ENCODE peak calls at places on chromosomes 13 and 19, in five cellular contexts. One of them, this sample, is unnamed.

GRCh38 chr13:97630725-97631124 is 196.8 kb downstream of the RAP2A start:
- ATAC-seq in natural killer cell: no peak
- ATAC-seq in effector memory CD8-positive, alpha-beta T cell: no peak
- ATAC-seq in Right ventricle myocardium inferior: no peak
- ATAC-seq in foreskin keratinocyte: no peak
- ATAC-seq in this sample: no peak

GRCh38 chr19:17303167-17303939 is at the start of gene ABHD8:
- ATAC-seq in natural killer cell: peak
- ATAC-seq in effector memory CD8-positive, alpha-beta T cell: peak
- ATAC-seq in Right ventricle myocardium inferior: peak
- ATAC-seq in foreskin keratinocyte: peak
- ATAC-seq in this sample: peak

GRCh38 chr19:1755467-1756155 is 2.3 kb downstream of the ONECUT3 start:
- ATAC-seq in natural killer cell: no peak
- ATAC-seq in effector memory CD8-positive, alpha-beta T cell: no peak
- ATAC-seq in Right ventricle myocardium inferior: no peak
- ATAC-seq in foreskin keratinocyte: no peak
- ATAC-seq in this sample: no peak

GRCh38 chr19:42178791-42179500 is 38.5 kb downstream of the DEDD2 start:
- ATAC-seq in natural killer cell: no peak
- ATAC-seq in effector memory CD8-positive, alpha-beta T cell: no peak
- ATAC-seq in Right ventricle myocardium inferior: no peak
- ATAC-seq in foreskin keratinocyte: peak
- ATAC-seq in this sample: no peak

GRCh38 chr13:44768233-44768632 is 192.1 kb upstream of the TSC22D1 start:
- ATAC-seq in natural killer cell: peak
- ATAC-seq in effector memory CD8-positive, alpha-beta T cell: peak
- ATAC-seq in Right ventricle myocardium inferior: no peak
- ATAC-seq in foreskin keratinocyte: no peak
- ATAC-seq in this sample: no peak

GRCh38 chr13:52165410-52165809 is 6.0 kb upstream of the NEK3 start:
- ATAC-seq in natural killer cell: no peak
- ATAC-seq in effector memory CD8-positive, alpha-beta T cell: no peak
- ATAC-seq in Right ventricle myocardium inferior: no peak
- ATAC-seq in foreskin keratinocyte: no peak
- ATAC-seq in this sample: no peak

GRCh38 chr13:99018418-99019180 is 40.7 kb upstream of the DOCK9 start:
- ATAC-seq in natural killer cell: no peak
- ATAC-seq in effector memory CD8-positive, alpha-beta T cell: no peak
- ATAC-seq in Right ventricle myocardium inferior: no peak
- ATAC-seq in foreskin keratinocyte: peak
- ATAC-seq in this sample: peak

GRCh38 chr13:58792854-58793253 is 1161.3 kb downstream of the PCDH17 start:
- ATAC-seq in natural killer cell: no peak
- ATAC-seq in effector memory CD8-positive, alpha-beta T cell: no peak
- ATAC-seq in Right ventricle myocardium inferior: peak
- ATAC-seq in foreskin keratinocyte: no peak
- ATAC-seq in this sample: no peak

GRCh38 chr13:36834299-36834698 is 15.3 kb downstream of the RFXAP start:
- ATAC-seq in natural killer cell: no peak
- ATAC-seq in effector memory CD8-positive, alpha-beta T cell: no peak
- ATAC-seq in Right ventricle myocardium inferior: no peak
- ATAC-seq in foreskin keratinocyte: peak
- ATAC-seq in this sample: no peak

GRCh38 chr13:20326809-20327208 is 94.7 kb upstream of the GJB6 start:
- ATAC-seq in natural killer cell: no peak
- ATAC-seq in effector memory CD8-positive, alpha-beta T cell: no peak
- ATAC-seq in Right ventricle myocardium inferior: no peak
- ATAC-seq in foreskin keratinocyte: no peak
- ATAC-seq in this sample: no peak

GRCh38 chr13:44930907-44931676 is 58.2 kb downstream of the NUFIP1 start:
- ATAC-seq in natural killer cell: no peak
- ATAC-seq in effector memory CD8-positive, alpha-beta T cell: no peak
- ATAC-seq in Right ventricle myocardium inferior: no peak
- ATAC-seq in foreskin keratinocyte: no peak
- ATAC-seq in this sample: no peak

GRCh38 chr19:15324791-15325519 is 7.4 kb downstream of the BRD4 start:
- ATAC-seq in natural killer cell: peak
- ATAC-seq in effector memory CD8-positive, alpha-beta T cell: peak
- ATAC-seq in Right ventricle myocardium inferior: peak
- ATAC-seq in foreskin keratinocyte: no peak
- ATAC-seq in this sample: no peak

GRCh38 chr13:95258619-95259194 is 42.5 kb downstream of the ABCC4 start:
- ATAC-seq in natural killer cell: no peak
- ATAC-seq in effector memory CD8-positive, alpha-beta T cell: no peak
- ATAC-seq in Right ventricle myocardium inferior: no peak
- ATAC-seq in foreskin keratinocyte: no peak
- ATAC-seq in this sample: no peak

GRCh38 chr13:99608345-99608744 is 107.1 kb downstream of the TM9SF2 start:
- ATAC-seq in natural killer cell: no peak
- ATAC-seq in effector memory CD8-positive, alpha-beta T cell: no peak
- ATAC-seq in Right ventricle myocardium inferior: no peak
- ATAC-seq in foreskin keratinocyte: no peak
- ATAC-seq in this sample: no peak

GRCh38 chr13:98970293-98970692 is 7.6 kb downstream of the DOCK9 start:
- ATAC-seq in natural killer cell: no peak
- ATAC-seq in effector memory CD8-positive, alpha-beta T cell: no peak
- ATAC-seq in Right ventricle myocardium inferior: peak
- ATAC-seq in foreskin keratinocyte: no peak
- ATAC-seq in this sample: no peak

GRCh38 chr19:52638601-52639000 is 446 bp upstream of the ZNF83 start:
- ATAC-seq in natural killer cell: no peak
- ATAC-seq in effector memory CD8-positive, alpha-beta T cell: peak
- ATAC-seq in Right ventricle myocardium inferior: peak
- ATAC-seq in foreskin keratinocyte: peak
- ATAC-seq in this sample: peak

GRCh38 chr13:36244073-36244472 is 29.7 kb upstream of the SOHLH2 start:
- ATAC-seq in natural killer cell: no peak
- ATAC-seq in effector memory CD8-positive, alpha-beta T cell: no peak
- ATAC-seq in Right ventricle myocardium inferior: no peak
- ATAC-seq in foreskin keratinocyte: no peak
- ATAC-seq in this sample: no peak

GRCh38 chr13:20405691-20406090 is 120.0 kb downstream of the CRYL1 start:
- ATAC-seq in natural killer cell: peak
- ATAC-seq in effector memory CD8-positive, alpha-beta T cell: no peak
- ATAC-seq in Right ventricle myocardium inferior: no peak
- ATAC-seq in foreskin keratinocyte: peak
- ATAC-seq in this sample: no peak

GRCh38 chr13:50812242-50812641 is 31.2 kb downstream of the DLEU7 start:
- ATAC-seq in natural killer cell: no peak
- ATAC-seq in effector memory CD8-positive, alpha-beta T cell: no peak
- ATAC-seq in Right ventricle myocardium inferior: no peak
- ATAC-seq in foreskin keratinocyte: no peak
- ATAC-seq in this sample: no peak

GRCh38 chr13:99056381-99057014 is 78.6 kb upstream of the DOCK9 start:
- ATAC-seq in natural killer cell: no peak
- ATAC-seq in effector memory CD8-positive, alpha-beta T cell: no peak
- ATAC-seq in Right ventricle myocardium inferior: no peak
- ATAC-seq in foreskin keratinocyte: peak
- ATAC-seq in this sample: no peak

GRCh38 chr13:24038405-24038804 is 122.1 kb upstream of the SPATA13 start:
- ATAC-seq in natural killer cell: no peak
- ATAC-seq in effector memory CD8-positive, alpha-beta T cell: no peak
- ATAC-seq in Right ventricle myocardium inferior: no peak
- ATAC-seq in foreskin keratinocyte: peak
- ATAC-seq in this sample: peak

GRCh38 chr19:3977242-3978143 is 6.6 kb upstream of the DAPK3 start:
- ATAC-seq in natural killer cell: peak
- ATAC-seq in effector memory CD8-positive, alpha-beta T cell: peak
- ATAC-seq in Right ventricle myocardium inferior: peak
- ATAC-seq in foreskin keratinocyte: no peak
- ATAC-seq in this sample: no peak

GRCh38 chr13:98459171-98459681 is 117.7 kb downstream of the STK24 start:
- ATAC-seq in natural killer cell: no peak
- ATAC-seq in effector memory CD8-positive, alpha-beta T cell: no peak
- ATAC-seq in Right ventricle myocardium inferior: no peak
- ATAC-seq in foreskin keratinocyte: no peak
- ATAC-seq in this sample: no peak

GRCh38 chr19:35519291-35519690 is 5.8 kb upstream of the DMKN start:
- ATAC-seq in natural killer cell: no peak
- ATAC-seq in effector memory CD8-positive, alpha-beta T cell: no peak
- ATAC-seq in Right ventricle myocardium inferior: no peak
- ATAC-seq in foreskin keratinocyte: peak
- ATAC-seq in this sample: peak

GRCh38 chr13:106114981-106115554 is 420.4 kb downstream of the EFNB2 start:
- ATAC-seq in natural killer cell: no peak
- ATAC-seq in effector memory CD8-positive, alpha-beta T cell: no peak
- ATAC-seq in Right ventricle myocardium inferior: no peak
- ATAC-seq in foreskin keratinocyte: no peak
- ATAC-seq in this sample: no peak

GRCh38 chr13:95698047-95698749 is 21.3 kb downstream of the DNAJC3 start:
- ATAC-seq in natural killer cell: no peak
- ATAC-seq in effector memory CD8-positive, alpha-beta T cell: peak
- ATAC-seq in Right ventricle myocardium inferior: peak
- ATAC-seq in foreskin keratinocyte: peak
- ATAC-seq in this sample: peak

GRCh38 chr19:30073152-30074000 is 131.3 kb downstream of the URI1 start:
- ATAC-seq in natural killer cell: no peak
- ATAC-seq in effector memory CD8-positive, alpha-beta T cell: no peak
- ATAC-seq in Right ventricle myocardium inferior: peak
- ATAC-seq in foreskin keratinocyte: no peak
- ATAC-seq in this sample: no peak

GRCh38 chr19:3949997-3950859 is 17.4 kb downstream of the NMRK2 start:
- ATAC-seq in natural killer cell: peak
- ATAC-seq in effector memory CD8-positive, alpha-beta T cell: no peak
- ATAC-seq in Right ventricle myocardium inferior: peak
- ATAC-seq in foreskin keratinocyte: no peak
- ATAC-seq in this sample: no peak

GRCh38 chr19:34327851-34328250 is 37.1 kb upstream of the GPI start:
- ATAC-seq in natural killer cell: no peak
- ATAC-seq in effector memory CD8-positive, alpha-beta T cell: no peak
- ATAC-seq in Right ventricle myocardium inferior: peak
- ATAC-seq in foreskin keratinocyte: no peak
- ATAC-seq in this sample: no peak

GRCh38 chr13:97392020-97392419 is 41.9 kb upstream of the RAP2A start:
- ATAC-seq in natural killer cell: no peak
- ATAC-seq in effector memory CD8-positive, alpha-beta T cell: no peak
- ATAC-seq in Right ventricle myocardium inferior: no peak
- ATAC-seq in foreskin keratinocyte: no peak
- ATAC-seq in this sample: no peak

GRCh38 chr19:21101511-21102242 is 19.7 kb downstream of the ZNF714 start:
- ATAC-seq in natural killer cell: no peak
- ATAC-seq in effector memory CD8-positive, alpha-beta T cell: no peak
- ATAC-seq in Right ventricle myocardium inferior: no peak
- ATAC-seq in foreskin keratinocyte: no peak
- ATAC-seq in this sample: no peak

GRCh38 chr13:99974296-99974938 is 2.9 kb upstream of the ZIC5 start:
- ATAC-seq in natural killer cell: no peak
- ATAC-seq in effector memory CD8-positive, alpha-beta T cell: no peak
- ATAC-seq in Right ventricle myocardium inferior: no peak
- ATAC-seq in foreskin keratinocyte: no peak
- ATAC-seq in this sample: no peak

GRCh38 chr19:45385392-45386221 is 15.2 kb upstream of the ERCC2 start:
- ATAC-seq in natural killer cell: no peak
- ATAC-seq in effector memory CD8-positive, alpha-beta T cell: no peak
- ATAC-seq in Right ventricle myocardium inferior: peak
- ATAC-seq in foreskin keratinocyte: no peak
- ATAC-seq in this sample: peak

GRCh38 chr19:42440357-42441046 is 2.2 kb downstream of the CXCL17 start:
- ATAC-seq in natural killer cell: peak
- ATAC-seq in effector memory CD8-positive, alpha-beta T cell: peak
- ATAC-seq in Right ventricle myocardium inferior: peak
- ATAC-seq in foreskin keratinocyte: peak
- ATAC-seq in this sample: peak